ENCODE peak calls at places on chromosomes 2 and 18, in seven cellular contexts. B is HEK293T, F is H1, L is HCT116, Y is K562, I is GM12878, T is HepG2. Z is an unnamed sample.

GRCh38 chr18:56576826-56577573 is 61.4 kb downstream of the TXNL1 start:
- DNase-seq in L (no peak), I (no peak), T (no peak), F (no peak), Y (no peak), B (no peak), Z (no peak)

GRCh38 chr2:241218131-241219029 is 29.9 kb downstream of the ANO7 start:
- DNase-seq in T (peak), F (no peak), L (no peak), Y (peak), B (peak), I (peak), Z (peak)

GRCh38 chr2:122203523-122203922 is 448.1 kb downstream of the TSN start:
- DNase-seq in B (no peak), F (no peak), I (no peak), T (no peak), Y (no peak), L (no peak), Z (no peak)

GRCh38 chr2:145421841-145422240 is 901.9 kb upstream of the ZEB2 start:
- DNase-seq in T (no peak), Y (no peak), F (no peak), I (no peak), B (no peak), L (no peak), Z (no peak)

GRCh38 chr18:63648241-63648640 is 4.2 kb upstream of the SERPINB4 start:
- DNase-seq in I (no peak), T (no peak), B (no peak), L (no peak), Y (no peak), F (no peak), Z (no peak)

GRCh38 chr2:237184192-237184922 is 98.7 kb downstream of the COPS8 start:
- DNase-seq in F (no peak), T (no peak), I (no peak), B (no peak), Y (no peak), L (peak), Z (no peak)

GRCh38 chr2:160091381-160091780 is 29.0 kb upstream of the PLA2R1 start:
- DNase-seq in B (no peak), I (no peak), F (no peak), L (no peak), Y (no peak), T (no peak), Z (no peak)

GRCh38 chr2:47607315-47608061 is 175.5 kb upstream of the MSH6 start:
- DNase-seq in T (no peak), I (no peak), B (no peak), Y (no peak), L (no peak), F (no peak), Z (peak)

GRCh38 chr2:175167076-175167791 is 769 bp downstream of the ATF2 start:
- DNase-seq in I (no peak), L (no peak), T (peak), B (peak), Y (peak), F (no peak), Z (peak)

GRCh38 chr18:48345596-48345995 is 63.6 kb downstream of the ZBTB7C start:
- DNase-seq in Y (no peak), B (no peak), F (no peak), T (no peak), L (peak), I (no peak), Z (peak)

GRCh38 chr2:20401495-20401855 is 45.4 kb upstream of the RHOB start:
- DNase-seq in B (no peak), L (no peak), Y (no peak), T (no peak), I (no peak), F (no peak), Z (no peak)

GRCh38 chr2:170651603-170652002 is 63.5 kb upstream of the SP5 start:
- DNase-seq in I (no peak), B (no peak), T (no peak), Y (no peak), F (no peak), L (no peak), Z (no peak)

GRCh38 chr2:85413592-85414421 is 3.6 kb upstream of the CAPG start:
- DNase-seq in Y (peak), L (no peak), T (no peak), F (no peak), I (no peak), B (no peak), Z (peak)

GRCh38 chr2:1489486-1489885 is 76.2 kb downstream of the TPO start:
- DNase-seq in T (no peak), L (no peak), I (no peak), Y (no peak), F (no peak), B (no peak), Z (no peak)

GRCh38 chr2:68926782-68927181 is 25.9 kb downstream of the GKN2 start:
- DNase-seq in B (no peak), I (no peak), F (no peak), T (no peak), L (no peak), Y (no peak), Z (no peak)

GRCh38 chr2:165745916-165746315 is 48.1 kb downstream of the GALNT3 start:
- DNase-seq in L (no peak), I (no peak), Y (no peak), B (no peak), T (no peak), F (no peak), Z (no peak)

GRCh38 chr2:136361521-136361920 is 243.6 kb upstream of the CXCR4 start:
- DNase-seq in T (no peak), L (no peak), Y (no peak), B (no peak), F (no peak), I (no peak), Z (no peak)

GRCh38 chr2:20561703-20562454 is 89.0 kb downstream of the HS1BP3 start:
- DNase-seq in B (no peak), Y (peak), I (no peak), T (no peak), F (no peak), L (no peak), Z (no peak)

GRCh38 chr2:232235716-232236115 is 142.8 kb upstream of the ALPP start:
- DNase-seq in L (no peak), Y (no peak), B (peak), T (no peak), F (no peak), I (no peak), Z (peak)

DNA sequence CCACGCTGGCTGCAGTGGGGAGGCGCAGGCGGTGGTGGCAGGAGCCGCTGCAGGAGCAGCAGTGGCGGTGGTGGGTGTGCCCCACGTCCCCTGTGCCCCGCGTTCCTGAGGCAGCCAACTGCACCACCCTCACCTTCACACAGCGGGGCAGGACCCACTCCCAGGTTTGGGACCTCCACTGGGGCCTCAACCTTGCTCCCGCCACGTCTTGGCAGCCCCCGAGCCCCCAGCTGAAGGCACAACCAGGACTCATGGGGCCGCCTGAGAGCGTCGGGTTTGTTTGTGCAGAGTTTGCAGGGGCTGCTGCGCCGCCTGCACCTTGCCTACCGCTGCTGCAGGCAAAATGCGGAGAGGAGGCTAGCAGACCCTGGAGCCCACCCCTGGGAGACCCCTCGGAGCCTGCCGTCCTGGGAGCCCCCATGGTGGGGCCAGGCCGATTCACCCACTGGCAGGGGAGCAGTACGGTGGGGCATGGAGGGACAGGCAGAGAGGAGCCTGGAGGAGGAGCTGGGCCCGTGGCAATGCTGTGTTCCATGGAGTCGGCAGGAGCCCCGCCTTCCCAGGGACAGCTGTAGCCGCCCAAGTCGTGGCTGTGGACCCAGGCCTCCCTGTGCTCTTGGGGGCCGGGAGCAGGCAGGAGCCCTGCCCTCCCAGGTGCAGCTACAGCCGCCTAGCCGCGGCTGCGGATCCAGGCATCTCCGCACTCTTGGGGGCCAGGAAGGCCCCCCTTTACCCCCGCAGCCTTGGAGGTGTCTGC is 14.7 kb upstream of the EML6 start:
- DNase-seq in T (no peak), F (no peak), B (no peak), I (no peak), Y (no peak), L (no peak), Z (peak)
- TF ChIP-seq SP1 in T (no peak), F (no peak), B (no peak), I (no peak), Y (no peak), L (no peak), Z (no peak)

DNA sequence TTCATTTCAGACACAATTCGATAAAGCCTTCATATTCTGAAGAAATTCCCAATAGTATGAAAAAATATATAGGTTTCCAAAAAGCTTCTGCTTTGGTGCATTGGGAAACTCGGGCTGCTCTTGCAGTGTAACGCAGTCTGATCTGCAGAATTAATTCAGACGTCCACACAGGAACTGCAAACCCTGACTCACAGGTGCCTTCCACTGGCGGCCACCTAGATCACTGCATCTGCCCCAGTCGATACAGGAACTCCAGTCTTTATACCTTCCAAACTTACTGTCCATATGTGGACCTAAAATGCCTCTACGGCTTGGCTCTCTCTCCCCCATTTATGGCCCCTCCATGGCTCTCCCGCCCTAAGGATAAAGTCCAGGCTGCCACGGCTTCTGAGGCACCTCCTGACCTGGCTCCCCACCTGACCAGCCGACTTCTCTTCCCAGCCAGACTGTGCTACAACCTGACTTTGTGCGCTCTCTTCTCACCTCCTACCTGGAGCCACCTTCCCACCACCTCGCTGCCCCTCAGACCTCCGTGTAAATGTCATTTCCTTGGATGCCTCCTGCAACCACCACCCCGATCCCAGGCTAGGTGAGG is 39.7 kb downstream of the L3MBTL4 start:
- DNase-seq in Y (no peak), L (no peak), B (no peak), I (no peak), F (no peak), T (peak), Z (no peak)
- TF ChIP-seq SP1 in Y (no peak), L (no peak), B (no peak), I (no peak), F (no peak), T (no peak), Z (no peak)

DNA sequence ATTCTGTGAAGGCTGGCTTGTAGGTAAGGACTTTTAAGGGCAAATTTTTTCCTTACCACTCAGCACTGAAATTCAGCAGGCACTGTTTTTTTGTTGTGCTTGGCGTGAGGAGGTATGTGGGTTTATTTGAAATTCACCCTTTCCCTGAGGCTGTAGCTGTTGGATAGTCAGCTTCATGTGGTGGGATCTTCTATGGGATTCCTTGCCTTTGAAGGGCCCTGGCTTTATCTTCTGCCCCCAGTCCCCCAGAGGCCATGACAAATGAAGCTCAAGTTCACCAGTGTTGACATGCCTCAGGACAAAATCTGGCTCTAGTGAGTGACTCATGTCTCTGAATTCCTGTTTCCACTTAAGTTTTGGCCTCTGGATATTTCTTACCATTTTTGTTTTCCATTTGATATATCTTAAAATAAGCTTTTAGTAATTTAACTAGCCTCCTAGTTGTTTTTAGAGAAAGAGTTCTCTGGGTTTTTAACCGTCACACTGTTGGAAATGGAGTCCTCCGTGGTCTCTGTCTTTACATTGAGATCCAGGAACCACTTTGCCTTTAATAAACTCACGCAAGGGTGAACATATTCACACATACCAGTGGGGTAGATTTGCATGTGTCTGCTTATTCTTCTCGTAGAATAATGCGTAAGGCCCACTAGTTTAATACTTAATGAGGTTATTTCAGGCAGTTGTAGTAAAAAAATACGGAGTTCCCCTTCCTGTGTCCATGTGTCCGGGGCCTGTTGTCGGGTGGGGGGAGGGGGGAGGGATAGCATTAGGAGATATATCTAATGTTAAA is 211.1 kb upstream of the FAM98A start:
- DNase-seq in B (no peak), F (peak), T (no peak), Y (no peak), I (no peak), L (no peak), Z (no peak)
- TF ChIP-seq SP1 in B (no peak), F (no peak), T (no peak), Y (no peak), I (no peak), L (no peak), Z (no peak)

GRCh38 chr2:218009191-218010114 is 6.7 kb upstream of the TNS1 start:
- DNase-seq in L (no peak), Y (no peak), B (peak), I (no peak), F (no peak), T (no peak), Z (peak)

GRCh38 chr2:218011641-218012040 is 8.8 kb upstream of the TNS1 start:
- DNase-seq in F (no peak), L (no peak), I (no peak), B (no peak), Y (no peak), T (no peak), Z (no peak)

GRCh38 chr2:218010838-218011616 is 8.2 kb upstream of the TNS1 start:
- DNase-seq in L (no peak), Y (no peak), T (no peak), B (peak), I (no peak), F (no peak), Z (no peak)

GRCh38 chr2:218008060-218009040 is 5.6 kb upstream of the TNS1 start:
- DNase-seq in T (no peak), L (no peak), B (no peak), I (no peak), Y (no peak), F (no peak), Z (no peak)

GRCh38 chr2:218010116-218010837 is 7.5 kb upstream of the TNS1 start:
- DNase-seq in B (peak), F (no peak), Y (peak), T (no peak), I (no peak), L (no peak), Z (no peak)
- TF ChIP-seq SP1 in B (no peak), F (no peak), Y (no peak), T (no peak), I (no peak), L (no peak), Z (no peak)